ENCODE peak calls at places on chromosomes 16 and 17, in five cellular contexts. S is ascending aorta, Y is AG04450, F is endodermal cell, R is stomach. E is an unnamed sample. For H3K27me3, the result is how much of the 10 kb centered on the place peaks cover.

GRCh38 chr17:21549107-21549687 is 143.1 kb upstream of the KCNJ18 start:
- DNase-seq in S (no peak), Y (no peak), F (no peak), R (no peak), E (no peak)

GRCh38 chr16:71923941-71924690 is 28.8 kb downstream of the IST1 start:
- DNase-seq in S (no peak), Y (no peak), F (no peak), R (no peak), E (no peak)

GRCh38 chr17:82881900-82882714 is 42.3 kb upstream of the ZNF750 start:
- DNase-seq in S (no peak), Y (no peak), F (no peak), R (peak), E (peak)

GRCh38 chr16:3610698-3611144 is 685 bp downstream of the SLX4 start:
- DNase-seq in S (no peak), Y (no peak), F (no peak), R (no peak), E (no peak)

GRCh38 chr17:62824290-62825135 is 16.4 kb upstream of the MARCHF10 start:
- DNase-seq in S (no peak), Y (peak), F (peak), R (no peak), E (no peak)

GRCh38 chr17:78708510-78708973 is 73.5 kb downstream of the CYTH1 start:
- DNase-seq in S (peak), Y (peak), F (peak), R (peak), E (peak)

GRCh38 chr17:19812407-19812806 is 55.3 kb downstream of the ULK2 start:
- DNase-seq in S (no peak), Y (no peak), F (peak), R (no peak), E (no peak)

GRCh38 chr16:10362077-10362863 is 23.6 kb upstream of the ATF7IP2 start:
- DNase-seq in S (no peak), Y (no peak), F (no peak), R (no peak), E (no peak)

GRCh38 chr17:7177210-7177953 is 1.8 kb downstream of the ASGR1 start:
- DNase-seq in S (peak), Y (peak), F (peak), R (peak), E (peak)

GRCh38 chr16:81293909-81294802 is 20.6 kb upstream of the GAN start:
- DNase-seq in S (no peak), Y (no peak), F (no peak), R (no peak), E (no peak)

GRCh38 chr17:27810211-27810901 is 10.0 kb upstream of the NOS2 start:
- DNase-seq in S (no peak), Y (no peak), F (peak), R (no peak), E (no peak)

GRCh38 chr16:19123535-19124178 is 9.9 kb downstream of the ITPRIPL2 start:
- DNase-seq in S (no peak), Y (no peak), F (no peak), R (peak), E (no peak)

GRCh38 chr16:82033006-82033405 is 2.0 kb upstream of the HSD17B2 start:
- DNase-seq in S (no peak), Y (no peak), F (no peak), R (peak), E (no peak)

GRCh38 chr17:59366773-59367656 is 35.6 kb downstream of the YPEL2 start:
- DNase-seq in S (peak), Y (no peak), F (peak), R (peak), E (peak)

GRCh38 chr17:75830168-75831031 is 13.8 kb downstream of the UNC13D start:
- DNase-seq in S (no peak), Y (no peak), F (peak), R (no peak), E (no peak)

GRCh38 chr17:30332057-30332542 is 1.8 kb downstream of the TMIGD1 start:
- DNase-seq in S (no peak), Y (peak), F (no peak), R (no peak), E (no peak)

GRCh38 chr17:68861602-68862001 is 93.6 kb downstream of the ABCA8 start:
- DNase-seq in S (no peak), Y (no peak), F (no peak), R (no peak), E (no peak)

GRCh38 chr16:74026373-74027281 is 270.0 kb upstream of the PSMD7 start:
- DNase-seq in S (no peak), Y (no peak), F (peak), R (no peak), E (no peak)

GRCh38 chr17:78357687-78358537 is 2.0 kb downstream of the SOCS3 start:
- DNase-seq in S (no peak), Y (no peak), F (peak), R (no peak), E (no peak)

GRCh38 chr17:82601447-82602000 is 46.7 kb downstream of the WDR45B start:
- DNase-seq in S (no peak), Y (no peak), F (no peak), R (no peak), E (no peak)

GRCh38 chr17:28612936-28613872 is 781 bp downstream of the RSKR start:
- DNase-seq in S (no peak), Y (peak), F (peak), R (peak), E (no peak)

GRCh38 chr17:78315355-78316114 is 44.3 kb downstream of the SOCS3 start:
- DNase-seq in S (peak), Y (peak), F (peak), R (peak), E (peak)

DNA sequence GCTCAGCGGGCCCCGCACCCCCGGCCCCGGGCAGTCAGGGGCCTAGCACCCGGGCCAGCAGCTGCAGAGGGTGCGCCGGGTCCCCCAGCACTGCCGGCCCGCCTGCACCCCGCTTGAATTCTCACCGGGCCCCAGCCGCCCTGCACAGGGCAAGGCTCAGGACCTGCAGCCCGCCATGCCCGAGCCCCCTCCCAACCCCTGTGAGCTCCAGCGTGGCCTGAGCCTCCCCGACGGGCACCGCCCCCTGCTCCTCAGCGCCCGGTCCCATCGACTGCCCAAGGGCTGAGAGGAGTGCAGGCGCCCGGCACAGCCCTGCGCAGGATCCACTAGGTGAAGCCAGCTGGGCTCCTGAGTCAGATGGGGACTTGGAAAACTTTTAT is 1.7 kb upstream of the BRCA1 start:
- DNase-seq in S (no peak), Y (no peak), F (peak), R (no peak), E (no peak)
- H3K4me3 ChIP-seq in S (peak), Y (no peak), F (no peak), R (no peak), E (no peak)

GRCh38 chr16:710500-711075 is 4.3 kb upstream of the METRN start:
- DNase-seq in S (no peak), Y (no peak), F (no peak), R (no peak), E (no peak)
- H3K27me3 ChIP-seq in S (under half), Y (under half), F (half or more), R (under half), E (half or more)

DNA sequence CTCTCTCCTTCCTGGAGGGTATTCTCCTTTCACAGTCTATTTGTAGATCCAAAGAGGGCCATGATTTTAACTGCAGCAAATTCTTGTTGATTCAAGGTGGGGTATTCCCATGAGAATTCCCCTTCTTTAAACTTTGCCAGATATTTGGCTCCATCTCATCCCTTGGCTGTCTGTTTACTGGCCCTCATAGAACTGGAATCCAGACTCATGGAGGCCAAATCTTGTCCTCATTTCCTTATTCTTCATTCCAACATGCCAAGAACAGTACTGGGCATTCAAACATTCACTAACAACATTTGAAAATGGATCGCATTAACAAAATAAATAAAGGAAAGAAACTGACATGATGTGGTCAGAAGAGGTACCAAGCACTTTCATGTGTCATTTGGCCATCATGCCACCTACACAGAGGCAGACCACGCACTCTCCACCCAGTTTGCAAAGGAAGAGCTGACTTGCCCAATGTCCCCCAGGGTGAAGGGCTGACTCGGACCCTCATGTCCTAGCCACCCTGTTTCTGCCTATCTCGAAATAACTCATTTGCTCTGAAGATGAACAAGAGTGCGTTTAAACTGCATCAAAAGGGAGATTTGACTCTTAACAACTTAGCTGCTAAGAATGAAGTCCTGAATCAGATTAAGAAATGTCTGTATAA is 23.1 kb upstream of the SLC35B1 start:
- DNase-seq in S (no peak), Y (no peak), F (no peak), R (no peak), E (no peak)
- H3K4me3 ChIP-seq in S (no peak), Y (no peak), F (no peak), R (no peak), E (no peak)

DNA sequence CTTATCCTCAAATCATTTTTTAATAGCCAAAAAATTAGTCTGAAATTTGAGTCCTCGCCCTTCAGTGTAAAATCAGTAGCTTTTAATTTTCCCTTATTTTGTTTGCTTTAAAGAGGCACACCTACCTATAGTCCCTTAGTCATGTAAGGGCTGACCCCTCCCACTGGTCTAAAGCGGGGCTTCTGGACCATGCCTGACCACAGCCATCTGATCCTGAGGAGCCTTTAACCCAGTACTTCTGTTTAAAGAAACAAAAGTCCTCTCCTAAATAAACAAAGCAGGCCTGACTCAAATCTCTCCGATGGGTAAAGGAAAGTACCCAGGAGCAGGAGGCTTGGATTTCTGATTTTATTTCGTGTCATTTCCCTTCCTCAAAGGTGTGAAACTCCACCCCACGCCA is 92.0 kb upstream of the CCL2 start:
- DNase-seq in S (no peak), Y (no peak), F (peak), R (no peak), E (no peak)
- H3K27me3 ChIP-seq in S (under half), Y (under half), F (under half), R (under half), E (under half)

GRCh38 chr16:30184430-30185140 is 1.2 kb downstream of the CORO1A start:
- DNase-seq in S (peak), Y (no peak), F (peak), R (peak), E (peak)
- H3K4me3 ChIP-seq in S (peak), Y (peak), F (no peak), R (peak), E (peak)

GRCh38 chr17:49403514-49404289 is 11.0 kb downstream of the PHB1 start:
- DNase-seq in S (no peak), Y (no peak), F (peak), R (no peak), E (no peak)
- H3K27me3 ChIP-seq in S (under half), Y (under half), F (under half), R (under half), E (under half)

GRCh38 chr17:80416260-80416939 is 1.4 kb downstream of the ENDOV start:
- DNase-seq in S (no peak), Y (no peak), F (no peak), R (no peak), E (no peak)
- H3K4me3 ChIP-seq in S (peak), Y (peak), F (peak), R (peak), E (peak)

GRCh38 chr16:17437142-17437720 is 33.5 kb downstream of the XYLT1 start:
- DNase-seq in S (no peak), Y (no peak), F (no peak), R (no peak), E (peak)
- H3K27me3 ChIP-seq in S (under half), Y (under half), F (under half), R (under half), E (under half)

GRCh38 chr17:57986841-57987581 is 1.0 kb downstream of the VEZF1 start:
- DNase-seq in S (peak), Y (peak), F (peak), R (peak), E (peak)

GRCh38 chr17:57987582-57988300 is at the start of gene VEZF1:
- DNase-seq in S (peak), Y (no peak), F (peak), R (peak), E (peak)

GRCh38 chr17:57984936-57985674 is 2.9 kb downstream of the VEZF1 start:
- DNase-seq in S (no peak), Y (no peak), F (no peak), R (no peak), E (no peak)

GRCh38 chr17:57984226-57984890 is 3.7 kb downstream of the VEZF1 start:
- DNase-seq in S (no peak), Y (no peak), F (no peak), R (no peak), E (no peak)

DNA sequence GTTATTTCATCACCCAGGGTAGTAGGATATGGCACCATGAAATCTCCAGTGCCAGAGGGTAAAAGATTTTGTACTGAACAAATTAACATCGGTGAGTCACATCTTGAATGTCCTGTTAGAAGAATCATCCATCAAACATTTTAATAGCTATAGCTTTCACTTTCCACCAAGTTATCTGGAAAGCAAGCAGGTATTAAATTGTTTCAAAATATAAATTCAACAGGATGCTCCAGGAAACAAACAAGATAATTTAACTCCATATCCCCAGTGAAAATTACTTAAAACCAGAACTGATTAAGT is 2.4 kb downstream of the VEZF1 start:
- DNase-seq in S (no peak), Y (no peak), F (no peak), R (no peak), E (no peak)
- H3K4me3 ChIP-seq in S (peak), Y (peak), F (peak), R (peak), E (no peak)